ENCODE peak calls at places on chromosome 9, in seven cellular contexts. A, V, O, J, I, D and F are unnamed samples.

GRCh38 chr9:24059651-24060050 is 233.6 kb upstream of the ELAVL2 start:
- DNase-seq in A (no peak), V (no peak), O (no peak), J (no peak), I (no peak), D (no peak), F (no peak)

GRCh38 chr9:117407436-117408022 is 7.3 kb downstream of the ASTN2 start:
- DNase-seq in A (no peak), V (no peak), O (no peak), J (no peak), I (no peak), D (no peak), F (no peak)

GRCh38 chr9:70465398-70465797 is 50.9 kb upstream of the KLF9 start:
- DNase-seq in A (no peak), V (no peak), O (no peak), J (no peak), I (no peak), D (no peak), F (no peak)

GRCh38 chr9:126384926-126385325 is 58.3 kb downstream of the MVB12B start:
- DNase-seq in A (no peak), V (no peak), O (no peak), J (no peak), I (no peak), D (no peak), F (no peak)

GRCh38 chr9:88387035-88387732 is 1.1 kb upstream of the SPIN1 start:
- DNase-seq in A (no peak), V (no peak), O (no peak), J (peak; percentile 25), I (peak; percentile 11), D (peak; percentile 62), F (peak; percentile 49)

GRCh38 chr9:91972711-91973110 is 22.7 kb upstream of the ROR2 start:
- DNase-seq in A (no peak), V (no peak), O (no peak), J (no peak), I (no peak), D (no peak), F (no peak)

GRCh38 chr9:130549093-130549735 is 30.2 kb upstream of the FUBP3 start:
- DNase-seq in A (no peak), V (no peak), O (no peak), J (no peak), I (no peak), D (no peak), F (no peak)

GRCh38 chr9:133285252-133285775 is 10.3 kb upstream of the ABO start:
- DNase-seq in A (no peak), V (no peak), O (no peak), J (no peak), I (no peak), D (no peak), F (no peak)

GRCh38 chr9:77605449-77606220 is 42.5 kb downstream of the GNA14 start:
- DNase-seq in A (no peak), V (no peak), O (no peak), J (no peak), I (no peak), D (no peak), F (no peak)

GRCh38 chr9:112867275-112867991 is 23.2 kb downstream of the SLC46A2 start:
- DNase-seq in A (no peak), V (no peak), O (peak; percentile 88), J (peak; percentile 38), I (no peak), D (peak; percentile 87), F (peak; percentile 77)